ENCODE peak calls at places on chromosome 2, in ten cellular contexts. F, P, O, U, R, D, Y, L, Z and T are unnamed samples.

GRCh38 chr2:130327703-130328527 is 14.8 kb upstream of the IMP4 start:
- DNase-seq in F (no peak), P (no peak), O (no peak), U (no peak), R (no peak), D (no peak), Y (no peak), L (no peak), Z (no peak), T (no peak)

GRCh38 chr2:67649331-67650071 is 252.4 kb downstream of the ETAA1 start:
- DNase-seq in F (no peak), P (peak; percentile 52), O (no peak), U (no peak), R (no peak), D (no peak), Y (no peak), L (no peak), Z (no peak), T (no peak)

GRCh38 chr2:143193121-143193520 is 63.9 kb downstream of the ARHGAP15 start:
- DNase-seq in F (no peak), P (no peak), O (no peak), U (no peak), R (no peak), D (no peak), Y (no peak), L (no peak), Z (no peak), T (peak; percentile 31)

GRCh38 chr2:66437601-66438497 is 2.9 kb downstream of the MEIS1 start:
- DNase-seq in F (no peak), P (peak; percentile 77), O (no peak), U (no peak), R (no peak), D (peak; percentile 53), Y (no peak), L (no peak), Z (no peak), T (no peak)

GRCh38 chr2:168562971-168563370 is 106.9 kb downstream of the CERS6 start:
- DNase-seq in F (no peak), P (no peak), O (no peak), U (no peak), R (no peak), D (no peak), Y (no peak), L (no peak), Z (no peak), T (no peak)

GRCh38 chr2:133888107-133888506 is 319.8 kb upstream of the NCKAP5 start:
- DNase-seq in F (no peak), P (no peak), O (no peak), U (no peak), R (no peak), D (no peak), Y (no peak), L (no peak), Z (no peak), T (no peak)

GRCh38 chr2:66775730-66776422 is 341.0 kb downstream of the MEIS1 start:
- DNase-seq in F (no peak), P (no peak), O (no peak), U (no peak), R (no peak), D (no peak), Y (no peak), L (no peak), Z (no peak), T (no peak)

GRCh38 chr2:205462681-205463345 is 219.5 kb upstream of the NRP2 start:
- DNase-seq in F (no peak), P (no peak), O (no peak), U (no peak), R (no peak), D (no peak), Y (no peak), L (no peak), Z (no peak), T (no peak)